ENCODE peak calls at places on chromosomes 12 and 14, in four cellular contexts. One of them, this sample, is unnamed.

GRCh38 chr12:123808167-123808566 is 46.1 kb downstream of the DNAH10 start:
- DNase-seq in Peyer's patch: no peak
- DNase-seq in tibial nerve: no peak
- DNase-seq in sigmoid colon: no peak
- DNase-seq in this sample: no peak

GRCh38 chr12:99680276-99680675 is 32.7 kb downstream of the GARIN6 start:
- DNase-seq in Peyer's patch: no peak
- DNase-seq in tibial nerve: no peak
- DNase-seq in sigmoid colon: no peak
- DNase-seq in this sample: no peak

GRCh38 chr12:58321414-58321813 is 380.0 kb downstream of the ATP23 start:
- DNase-seq in Peyer's patch: no peak
- DNase-seq in tibial nerve: no peak
- DNase-seq in sigmoid colon: no peak
- DNase-seq in this sample: no peak

GRCh38 chr12:109111775-109112491 is 4.5 kb upstream of the ACACB start:
- DNase-seq in Peyer's patch: peak
- DNase-seq in tibial nerve: peak
- DNase-seq in sigmoid colon: peak
- DNase-seq in this sample: peak

GRCh38 chr14:73752297-73752992 is 38.3 kb upstream of the PNMA1 start:
- DNase-seq in Peyer's patch: peak
- DNase-seq in tibial nerve: no peak
- DNase-seq in sigmoid colon: peak
- DNase-seq in this sample: peak

GRCh38 chr14:84555493-84555892 is 974.5 kb upstream of the FLRT2 start:
- DNase-seq in Peyer's patch: no peak
- DNase-seq in tibial nerve: no peak
- DNase-seq in sigmoid colon: no peak
- DNase-seq in this sample: no peak

GRCh38 chr14:67710209-67710608 is 8.5 kb downstream of the RDH12 start:
- DNase-seq in Peyer's patch: no peak
- DNase-seq in tibial nerve: no peak
- DNase-seq in sigmoid colon: no peak
- DNase-seq in this sample: peak

GRCh38 chr12:122956028-122956427 is 10.2 kb downstream of the ABCB9 start:
- DNase-seq in Peyer's patch: no peak
- DNase-seq in tibial nerve: no peak
- DNase-seq in sigmoid colon: no peak
- DNase-seq in this sample: no peak

GRCh38 chr12:12803186-12803585 is 10.0 kb upstream of the DDX47 start:
- DNase-seq in Peyer's patch: peak
- DNase-seq in tibial nerve: no peak
- DNase-seq in sigmoid colon: peak
- DNase-seq in this sample: peak

GRCh38 chr12:24760162-24760561 is 188.7 kb downstream of the BCAT1 start:
- DNase-seq in Peyer's patch: no peak
- DNase-seq in tibial nerve: no peak
- DNase-seq in sigmoid colon: no peak
- DNase-seq in this sample: no peak

GRCh38 chr14:21868442-21869046 is 194.9 kb upstream of the OR4E1 start:
- DNase-seq in Peyer's patch: peak
- DNase-seq in tibial nerve: no peak
- DNase-seq in sigmoid colon: no peak
- DNase-seq in this sample: peak

GRCh38 chr12:110266980-110267620 is 13.9 kb upstream of the ATP2A2 start:
- DNase-seq in Peyer's patch: peak
- DNase-seq in tibial nerve: no peak
- DNase-seq in sigmoid colon: peak
- DNase-seq in this sample: no peak

GRCh38 chr12:71085575-71085974 is 72.2 kb downstream of the TSPAN8 start:
- DNase-seq in Peyer's patch: no peak
- DNase-seq in tibial nerve: no peak
- DNase-seq in sigmoid colon: no peak
- DNase-seq in this sample: no peak

DNA sequence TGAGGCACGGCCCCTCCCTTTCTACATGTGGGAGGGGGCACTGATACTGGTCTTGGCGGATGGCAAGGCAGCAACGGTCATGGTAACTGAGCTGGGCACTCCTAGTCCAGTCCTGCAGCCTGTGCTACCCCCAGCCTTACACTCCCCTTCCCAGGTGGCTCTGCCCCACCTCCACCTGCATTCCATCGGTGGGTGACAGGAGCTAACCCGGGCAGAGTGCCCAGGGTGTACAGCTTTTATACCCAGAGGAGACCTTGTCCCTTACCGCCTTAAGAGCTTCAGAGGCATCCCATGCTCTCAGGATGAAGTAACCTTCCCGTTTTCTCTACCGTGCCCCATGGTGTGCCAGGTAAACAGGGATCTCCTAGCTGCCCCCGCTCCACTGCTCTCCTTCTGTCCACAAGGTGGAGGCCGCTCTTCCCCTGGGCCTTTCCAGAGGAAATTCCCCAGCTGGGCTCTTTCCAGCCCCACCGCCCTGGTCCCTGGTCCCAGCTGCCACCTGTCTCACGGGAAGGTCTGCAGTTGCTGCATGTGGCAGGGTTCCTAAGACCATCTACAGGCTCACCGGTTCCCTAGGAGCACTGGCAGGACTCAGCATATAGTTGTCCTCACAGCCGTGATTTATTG is 20.5 kb downstream of the BRI3BP start:
- DNase-seq in Peyer's patch: no peak
- DNase-seq in tibial nerve: no peak
- DNase-seq in sigmoid colon: no peak
- DNase-seq in this sample: no peak
- TF ChIP-seq POLR2A in Peyer's patch: no peak
- TF ChIP-seq POLR2A in tibial nerve: no peak
- TF ChIP-seq POLR2A in sigmoid colon: no peak
- TF ChIP-seq POLR2A in this sample: no peak

DNA sequence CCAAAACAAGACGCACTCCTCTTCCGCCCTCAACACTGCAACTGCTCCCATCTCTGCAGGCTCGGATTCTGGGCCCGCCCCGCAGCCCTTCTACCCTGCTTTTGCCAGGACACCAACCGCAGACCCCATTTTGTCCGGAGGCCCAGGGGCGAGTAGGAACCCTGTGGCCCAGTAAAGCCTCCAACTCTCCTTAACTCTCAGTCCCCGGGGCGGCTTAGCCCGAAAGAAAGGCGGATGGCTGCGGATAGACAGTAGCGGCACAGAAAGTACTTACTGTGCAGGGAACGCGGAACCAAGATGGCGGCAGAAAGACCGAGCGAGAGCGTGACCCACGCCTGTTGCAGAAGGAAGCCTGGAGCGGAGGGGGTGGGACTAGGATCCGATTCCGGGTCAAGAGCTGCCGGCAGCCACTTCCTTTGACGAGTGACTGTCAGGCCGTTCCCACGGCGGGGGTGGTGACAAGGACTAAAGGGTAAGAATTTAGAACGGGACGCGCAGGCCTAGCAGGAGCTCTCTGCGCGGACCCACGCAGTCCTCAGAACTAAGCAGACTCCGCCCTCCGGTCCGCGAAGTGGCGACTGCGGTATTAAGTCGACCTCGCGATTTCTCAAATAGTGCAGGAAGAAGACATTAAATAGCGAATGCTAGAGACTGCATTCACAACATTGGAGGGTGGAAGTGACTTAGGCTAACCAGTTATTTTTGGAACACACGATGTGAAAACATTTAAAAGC is at the start of gene NACA:
- DNase-seq in Peyer's patch: peak
- DNase-seq in tibial nerve: peak
- DNase-seq in sigmoid colon: peak
- DNase-seq in this sample: peak
- TF ChIP-seq POLR2A in Peyer's patch: peak
- TF ChIP-seq POLR2A in tibial nerve: peak
- TF ChIP-seq POLR2A in sigmoid colon: peak
- TF ChIP-seq POLR2A in this sample: peak

DNA sequence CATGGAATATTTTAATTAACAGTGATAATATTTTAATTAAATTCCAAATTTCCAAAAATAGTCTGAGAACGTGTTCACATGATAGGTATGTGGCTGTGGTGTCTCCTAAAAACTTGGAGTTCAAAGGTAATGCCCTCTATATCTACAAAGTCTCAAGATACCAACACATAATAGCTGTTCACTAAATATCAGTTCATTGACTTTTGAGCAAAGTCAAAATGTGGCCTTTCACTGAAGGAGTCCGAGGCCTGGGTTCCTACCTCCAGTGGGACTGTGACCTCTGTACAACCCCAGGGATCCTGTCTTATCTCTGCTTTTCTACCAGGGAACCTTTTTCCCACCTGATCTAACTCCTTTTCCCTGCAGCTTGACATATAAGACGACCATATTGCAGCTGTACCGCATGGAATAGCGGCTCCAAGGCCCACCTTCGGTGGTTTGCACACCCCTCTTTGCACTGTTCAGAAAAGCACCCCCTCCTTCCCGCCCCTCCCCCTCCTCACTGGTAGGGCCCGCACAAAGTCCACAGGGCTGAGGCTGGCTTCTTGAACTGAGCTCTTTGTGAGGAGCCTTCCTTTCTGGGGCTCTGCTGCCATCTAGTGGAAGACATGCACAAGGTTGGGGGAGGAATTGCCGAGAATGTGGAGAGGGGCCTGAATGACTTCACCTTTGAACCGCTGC is 3.1 kb downstream of the CCND2 start:
- DNase-seq in Peyer's patch: peak
- DNase-seq in tibial nerve: peak
- DNase-seq in sigmoid colon: peak
- DNase-seq in this sample: peak
- TF ChIP-seq POLR2A in Peyer's patch: no peak
- TF ChIP-seq POLR2A in tibial nerve: no peak
- TF ChIP-seq POLR2A in sigmoid colon: no peak
- TF ChIP-seq POLR2A in this sample: peak

DNA sequence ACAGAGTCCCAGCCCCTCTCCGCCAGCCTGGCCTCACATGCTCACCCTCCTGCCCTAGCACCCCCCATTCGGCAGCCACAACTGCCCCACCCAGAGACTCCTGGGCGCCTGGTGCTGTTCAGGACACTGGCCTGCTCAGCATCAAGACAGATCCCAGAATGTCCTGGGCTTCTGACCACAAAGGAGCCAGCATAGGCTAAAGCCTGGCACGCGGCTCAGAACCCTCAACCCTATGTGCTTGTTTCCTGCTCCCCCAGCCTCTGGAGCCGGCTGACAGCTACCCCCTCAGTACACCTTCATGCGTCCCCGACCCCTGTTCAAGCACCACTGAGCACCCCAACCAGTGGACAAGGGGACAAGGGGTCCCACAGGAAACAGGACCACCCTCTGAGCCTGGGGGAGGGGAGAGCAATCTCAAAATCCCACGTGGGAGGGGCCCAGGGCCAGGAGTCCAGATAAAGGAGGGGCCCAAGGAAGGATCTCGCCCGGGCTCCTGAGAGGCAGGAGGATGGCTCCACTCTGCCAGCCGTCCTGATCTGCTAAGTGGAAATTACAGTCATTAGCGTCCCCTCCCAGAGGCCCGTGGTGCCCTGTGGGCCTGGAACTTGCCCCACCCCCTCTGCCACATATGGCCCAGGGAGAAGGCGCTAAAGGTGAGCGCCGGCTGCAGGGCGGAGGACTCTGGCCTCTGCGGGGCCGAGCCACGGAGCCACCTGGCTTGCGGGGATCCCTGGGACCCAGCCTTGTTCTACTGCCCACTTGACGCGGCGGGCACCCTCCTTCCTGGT is 27.1 kb upstream of the GPR132 start:
- DNase-seq in Peyer's patch: peak
- DNase-seq in tibial nerve: no peak
- DNase-seq in sigmoid colon: peak
- DNase-seq in this sample: no peak
- TF ChIP-seq POLR2A in Peyer's patch: peak
- TF ChIP-seq POLR2A in tibial nerve: no peak
- TF ChIP-seq POLR2A in sigmoid colon: no peak
- TF ChIP-seq POLR2A in this sample: no peak

DNA sequence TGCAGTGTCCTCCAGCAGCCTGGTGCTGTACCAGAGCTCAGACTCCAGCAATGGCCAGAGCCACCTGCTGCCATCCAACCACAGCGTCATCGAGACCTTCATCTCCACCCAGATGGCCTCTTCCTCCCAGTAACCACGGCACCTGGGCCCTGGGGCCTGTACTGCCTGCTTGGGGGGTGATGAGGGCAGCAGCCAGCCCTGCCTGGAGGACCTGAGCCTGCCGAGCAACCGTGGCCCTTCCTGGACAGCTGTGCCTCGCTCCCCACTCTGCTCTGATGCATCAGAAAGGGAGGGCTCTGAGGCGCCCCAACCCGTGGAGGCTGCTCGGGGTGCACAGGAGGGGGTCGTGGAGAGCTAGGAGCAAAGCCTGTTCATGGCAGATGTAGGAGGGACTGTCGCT is 15.2 kb downstream of the C12orf43 start:
- DNase-seq in Peyer's patch: no peak
- DNase-seq in tibial nerve: no peak
- DNase-seq in sigmoid colon: no peak
- DNase-seq in this sample: no peak
- TF ChIP-seq POLR2A in Peyer's patch: no peak
- TF ChIP-seq POLR2A in tibial nerve: no peak
- TF ChIP-seq POLR2A in sigmoid colon: no peak
- TF ChIP-seq POLR2A in this sample: no peak

DNA sequence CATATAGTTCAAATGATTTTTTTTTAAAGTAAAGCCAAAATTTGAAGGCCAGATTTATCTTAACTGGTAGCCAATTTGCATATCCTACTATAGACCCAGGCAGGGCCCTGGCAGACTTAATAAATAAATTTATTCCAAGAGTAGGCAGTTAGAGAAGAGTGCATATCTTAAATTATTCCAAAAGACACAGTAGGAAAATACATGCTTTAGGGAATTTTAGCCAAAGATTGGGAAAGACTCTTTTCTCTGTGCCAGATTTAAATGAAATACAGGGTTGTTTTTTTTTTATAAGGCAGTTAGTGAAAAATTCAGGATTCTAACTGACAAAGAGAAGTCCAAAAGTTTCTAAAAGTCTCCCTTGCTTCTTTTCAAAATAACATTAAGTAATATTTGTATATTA is 65.5 kb downstream of the ST8SIA1 start:
- DNase-seq in Peyer's patch: no peak
- DNase-seq in tibial nerve: no peak
- DNase-seq in sigmoid colon: no peak
- DNase-seq in this sample: no peak
- TF ChIP-seq POLR2A in Peyer's patch: no peak
- TF ChIP-seq POLR2A in tibial nerve: no peak
- TF ChIP-seq POLR2A in sigmoid colon: no peak
- TF ChIP-seq POLR2A in this sample: no peak

DNA sequence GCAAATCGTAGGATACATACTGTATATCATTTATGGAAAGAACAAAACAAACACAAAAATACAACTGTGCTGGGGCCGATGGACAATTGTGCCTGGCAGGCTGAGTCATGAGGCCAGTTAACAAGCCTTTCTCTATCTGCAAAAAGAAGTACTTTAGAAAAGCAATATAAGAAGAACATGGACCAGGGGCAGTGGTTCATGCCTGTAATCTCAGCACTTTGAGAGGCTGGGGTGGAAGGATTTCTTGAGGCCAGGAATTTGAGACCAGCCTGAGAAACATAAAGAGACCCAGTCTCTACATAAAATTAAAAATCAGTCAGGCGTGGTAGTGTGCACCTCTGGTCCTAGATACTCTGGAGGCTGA is 13.8 kb upstream of the CD27 start:
- DNase-seq in Peyer's patch: peak
- DNase-seq in tibial nerve: no peak
- DNase-seq in sigmoid colon: no peak
- DNase-seq in this sample: no peak
- TF ChIP-seq POLR2A in Peyer's patch: no peak
- TF ChIP-seq POLR2A in tibial nerve: no peak
- TF ChIP-seq POLR2A in sigmoid colon: no peak
- TF ChIP-seq POLR2A in this sample: no peak

GRCh38 chr14:100142073-100143040 is 17.1 kb downstream of the DEGS2 start:
- DNase-seq in Peyer's patch: peak
- DNase-seq in tibial nerve: no peak
- DNase-seq in sigmoid colon: no peak
- DNase-seq in this sample: peak
- TF ChIP-seq POLR2A in Peyer's patch: no peak
- TF ChIP-seq POLR2A in tibial nerve: no peak
- TF ChIP-seq POLR2A in sigmoid colon: no peak
- TF ChIP-seq POLR2A in this sample: peak

This sample was measured in erythroblast.